ENCODE peak calls at places on chromosomes 13 and 19, in four cellular contexts. O is lower leg skin, N is NCI-H146, A is RPMI8226. I is an unnamed sample.

GRCh38 chr19:39971380-39971841 is 446 bp downstream of the PSMC4 start:
- DNase-seq in O (no peak), N (no peak), A (peak; percentile 4), I (peak; percentile 63)

GRCh38 chr13:38399540-38399939 is 49.9 kb downstream of the UFM1 start:
- DNase-seq in O (no peak), N (no peak), A (no peak), I (no peak)

GRCh38 chr19:15841875-15842569 is 26.6 kb upstream of the OR10H1 start:
- DNase-seq in O (no peak), N (no peak), A (no peak), I (no peak)

GRCh38 chr13:52070929-52071523 is 46.5 kb downstream of the UTP14C start:
- DNase-seq in O (no peak), N (peak; percentile 0), A (no peak), I (peak; percentile 69)

GRCh38 chr13:25095862-25096453 is at the start of gene PABPC3:
- DNase-seq in O (no peak), N (no peak), A (no peak), I (peak; percentile 73)

GRCh38 chr19:50772408-50773311 is 2.4 kb downstream of the GPR32 start:
- DNase-seq in O (no peak), N (no peak), A (no peak), I (peak; percentile 21)

GRCh38 chr19:38004505-38005223 is 97.7 kb downstream of the SIPA1L3 start:
- DNase-seq in O (peak; percentile 93), N (peak; percentile 90), A (no peak), I (peak; percentile 61)

GRCh38 chr19:5961969-5962945 is 15.7 kb downstream of the RANBP3 start:
- DNase-seq in O (peak; percentile 60), N (peak; percentile 92), A (no peak), I (peak; percentile 98)

GRCh38 chr13:37475966-37476365 is 122.6 kb downstream of the POSTN start:
- DNase-seq in O (no peak), N (no peak), A (no peak), I (no peak)

GRCh38 chr19:12015015-12015752 is 20.3 kb downstream of the ZNF433 start:
- DNase-seq in O (no peak), N (no peak), A (no peak), I (no peak)

GRCh38 chr19:42255766-42256750 is 1.1 kb upstream of the ERF start:
- DNase-seq in O (peak; percentile 19), N (peak; percentile 60), A (peak; percentile 18), I (peak; percentile 81)

GRCh38 chr13:33723365-33723764 is 94.6 kb upstream of the RFC3 start:
- DNase-seq in O (no peak), N (no peak), A (no peak), I (no peak)

GRCh38 chr13:78102121-78102677 is 183.6 kb upstream of the EDNRB start:
- DNase-seq in O (peak; percentile 47), N (no peak), A (no peak), I (no peak)

GRCh38 chr13:42525035-42525504 is 48.9 kb upstream of the TNFSF11 start:
- DNase-seq in O (no peak), N (no peak), A (no peak), I (peak; percentile 3)

GRCh38 chr19:51488491-51488890 is 10.2 kb downstream of the CEACAM18 start:
- DNase-seq in O (no peak), N (no peak), A (no peak), I (no peak)

GRCh38 chr13:95588134-95588533 is 35.6 kb downstream of the CLDN10 start:
- DNase-seq in O (no peak), N (no peak), A (no peak), I (no peak)

GRCh38 chr13:29523199-29523931 is 72.1 kb downstream of the SLC7A1 start:
- DNase-seq in O (no peak), N (no peak), A (no peak), I (no peak)

GRCh38 chr13:54110597-54110996 is 1082.0 kb downstream of the OLFM4 start:
- DNase-seq in O (no peak), N (no peak), A (no peak), I (no peak)

GRCh38 chr19:47819841-47820244 is 1.9 kb upstream of the CRX start:
- DNase-seq in O (no peak), N (no peak), A (no peak), I (no peak)

GRCh38 chr13:62697702-62698101 is 1282.1 kb upstream of the PCDH20 start:
- DNase-seq in O (no peak), N (no peak), A (no peak), I (no peak)

GRCh38 chr19:54094601-54095000 is 6.0 kb downstream of the OSCAR start:
- DNase-seq in O (no peak), N (no peak), A (no peak), I (no peak)

GRCh38 chr13:94784066-94784465 is 71.7 kb upstream of the SOX21 start:
- DNase-seq in O (no peak), N (no peak), A (no peak), I (no peak)